ENCODE peak calls at places on chromosomes 12 and 14, in eight cellular contexts. One of them, this sample, is unnamed.

GRCh38 chr12:75784591-75784990 is 247.0 kb downstream of the PHLDA1 start:
- DNase-seq in activated CD4-positive, alpha-beta T cell treated with anti-CD3 and anti-CD28 coated beads for 48 hours: no peak
- DNase-seq in adrenal gland: peak
- DNase-seq in ureter: peak
- DNase-seq in effector CD4-positive, alpha-beta T cell: no peak
- DNase-seq in AG04450: no peak
- DNase-seq in BE2C: peak
- DNase-seq in stimulated activated CD8-positive, alpha-beta memory T cell treated with anti-CD3 and anti-CD28 coated beads, Interleukin-2, amount 100 ng/mL, for 1 hour: no peak
- DNase-seq in this sample: peak

GRCh38 chr12:121799842-121800693 is 3.7 kb upstream of the SETD1B start:
- DNase-seq in BE2C: peak
- DNase-seq in ureter: peak
- DNase-seq in adrenal gland: peak
- DNase-seq in activated CD4-positive, alpha-beta T cell treated with anti-CD3 and anti-CD28 coated beads for 48 hours: peak
- DNase-seq in AG04450: peak
- DNase-seq in effector CD4-positive, alpha-beta T cell: peak
- DNase-seq in stimulated activated CD8-positive, alpha-beta memory T cell treated with anti-CD3 and anti-CD28 coated beads, Interleukin-2, amount 100 ng/mL, for 1 hour: peak
- DNase-seq in this sample: peak

GRCh38 chr12:29427964-29428363 is 47.0 kb upstream of the ERGIC2 start:
- DNase-seq in adrenal gland: no peak
- DNase-seq in ureter: no peak
- DNase-seq in effector CD4-positive, alpha-beta T cell: no peak
- DNase-seq in BE2C: no peak
- DNase-seq in stimulated activated CD8-positive, alpha-beta memory T cell treated with anti-CD3 and anti-CD28 coated beads, Interleukin-2, amount 100 ng/mL, for 1 hour: no peak
- DNase-seq in AG04450: no peak
- DNase-seq in activated CD4-positive, alpha-beta T cell treated with anti-CD3 and anti-CD28 coated beads for 48 hours: no peak
- DNase-seq in this sample: no peak

GRCh38 chr14:96508900-96509299 is 6.7 kb downstream of the PAPOLA start:
- DNase-seq in effector CD4-positive, alpha-beta T cell: no peak
- DNase-seq in activated CD4-positive, alpha-beta T cell treated with anti-CD3 and anti-CD28 coated beads for 48 hours: no peak
- DNase-seq in stimulated activated CD8-positive, alpha-beta memory T cell treated with anti-CD3 and anti-CD28 coated beads, Interleukin-2, amount 100 ng/mL, for 1 hour: no peak
- DNase-seq in AG04450: no peak
- DNase-seq in adrenal gland: no peak
- DNase-seq in ureter: no peak
- DNase-seq in BE2C: no peak
- DNase-seq in this sample: no peak

GRCh38 chr12:90984114-90984513 is 20.7 kb downstream of the EPYC start:
- DNase-seq in effector CD4-positive, alpha-beta T cell: no peak
- DNase-seq in BE2C: no peak
- DNase-seq in activated CD4-positive, alpha-beta T cell treated with anti-CD3 and anti-CD28 coated beads for 48 hours: no peak
- DNase-seq in adrenal gland: no peak
- DNase-seq in AG04450: no peak
- DNase-seq in ureter: no peak
- DNase-seq in stimulated activated CD8-positive, alpha-beta memory T cell treated with anti-CD3 and anti-CD28 coated beads, Interleukin-2, amount 100 ng/mL, for 1 hour: no peak
- DNase-seq in this sample: no peak

GRCh38 chr12:45938566-45938965 is 51.8 kb downstream of the SCAF11 start:
- DNase-seq in stimulated activated CD8-positive, alpha-beta memory T cell treated with anti-CD3 and anti-CD28 coated beads, Interleukin-2, amount 100 ng/mL, for 1 hour: no peak
- DNase-seq in effector CD4-positive, alpha-beta T cell: no peak
- DNase-seq in AG04450: no peak
- DNase-seq in ureter: no peak
- DNase-seq in adrenal gland: no peak
- DNase-seq in BE2C: no peak
- DNase-seq in activated CD4-positive, alpha-beta T cell treated with anti-CD3 and anti-CD28 coated beads for 48 hours: no peak
- DNase-seq in this sample: no peak

GRCh38 chr14:22982013-22982476 is 306 bp downstream of the AJUBA start:
- DNase-seq in ureter: no peak
- DNase-seq in effector CD4-positive, alpha-beta T cell: no peak
- DNase-seq in activated CD4-positive, alpha-beta T cell treated with anti-CD3 and anti-CD28 coated beads for 48 hours: peak
- DNase-seq in adrenal gland: no peak
- DNase-seq in stimulated activated CD8-positive, alpha-beta memory T cell treated with anti-CD3 and anti-CD28 coated beads, Interleukin-2, amount 100 ng/mL, for 1 hour: no peak
- DNase-seq in AG04450: no peak
- DNase-seq in BE2C: peak
- DNase-seq in this sample: no peak

GRCh38 chr14:72604133-72604532 is 289.8 kb downstream of the DPF3 start:
- DNase-seq in AG04450: no peak
- DNase-seq in adrenal gland: no peak
- DNase-seq in BE2C: no peak
- DNase-seq in stimulated activated CD8-positive, alpha-beta memory T cell treated with anti-CD3 and anti-CD28 coated beads, Interleukin-2, amount 100 ng/mL, for 1 hour: no peak
- DNase-seq in ureter: peak
- DNase-seq in effector CD4-positive, alpha-beta T cell: no peak
- DNase-seq in activated CD4-positive, alpha-beta T cell treated with anti-CD3 and anti-CD28 coated beads for 48 hours: no peak
- DNase-seq in this sample: no peak

GRCh38 chr12:119748512-119748911 is 80.6 kb downstream of the PRKAB1 start:
- DNase-seq in BE2C: no peak
- DNase-seq in adrenal gland: no peak
- DNase-seq in activated CD4-positive, alpha-beta T cell treated with anti-CD3 and anti-CD28 coated beads for 48 hours: no peak
- DNase-seq in ureter: no peak
- DNase-seq in effector CD4-positive, alpha-beta T cell: no peak
- DNase-seq in stimulated activated CD8-positive, alpha-beta memory T cell treated with anti-CD3 and anti-CD28 coated beads, Interleukin-2, amount 100 ng/mL, for 1 hour: no peak
- DNase-seq in AG04450: no peak
- DNase-seq in this sample: no peak

GRCh38 chr12:124273630-124274029 is 21.3 kb upstream of the RFLNA start:
- DNase-seq in adrenal gland: no peak
- DNase-seq in effector CD4-positive, alpha-beta T cell: no peak
- DNase-seq in AG04450: no peak
- DNase-seq in stimulated activated CD8-positive, alpha-beta memory T cell treated with anti-CD3 and anti-CD28 coated beads, Interleukin-2, amount 100 ng/mL, for 1 hour: no peak
- DNase-seq in ureter: no peak
- DNase-seq in activated CD4-positive, alpha-beta T cell treated with anti-CD3 and anti-CD28 coated beads for 48 hours: peak
- DNase-seq in BE2C: peak
- DNase-seq in this sample: no peak

GRCh38 chr12:130049666-130050065 is 112.6 kb upstream of the FZD10 start:
- DNase-seq in ureter: no peak
- DNase-seq in stimulated activated CD8-positive, alpha-beta memory T cell treated with anti-CD3 and anti-CD28 coated beads, Interleukin-2, amount 100 ng/mL, for 1 hour: no peak
- DNase-seq in adrenal gland: no peak
- DNase-seq in AG04450: no peak
- DNase-seq in effector CD4-positive, alpha-beta T cell: no peak
- DNase-seq in BE2C: no peak
- DNase-seq in activated CD4-positive, alpha-beta T cell treated with anti-CD3 and anti-CD28 coated beads for 48 hours: no peak
- DNase-seq in this sample: no peak

GRCh38 chr14:104080557-104081492 is 4.7 kb upstream of the ASPG start:
- DNase-seq in effector CD4-positive, alpha-beta T cell: no peak
- DNase-seq in stimulated activated CD8-positive, alpha-beta memory T cell treated with anti-CD3 and anti-CD28 coated beads, Interleukin-2, amount 100 ng/mL, for 1 hour: no peak
- DNase-seq in activated CD4-positive, alpha-beta T cell treated with anti-CD3 and anti-CD28 coated beads for 48 hours: no peak
- DNase-seq in ureter: peak
- DNase-seq in AG04450: no peak
- DNase-seq in BE2C: no peak
- DNase-seq in adrenal gland: no peak
- DNase-seq in this sample: no peak

GRCh38 chr12:96578526-96579125 is 89.2 kb downstream of the CFAP54 start:
- DNase-seq in AG04450: peak
- DNase-seq in ureter: no peak
- DNase-seq in effector CD4-positive, alpha-beta T cell: no peak
- DNase-seq in adrenal gland: no peak
- DNase-seq in BE2C: no peak
- DNase-seq in stimulated activated CD8-positive, alpha-beta memory T cell treated with anti-CD3 and anti-CD28 coated beads, Interleukin-2, amount 100 ng/mL, for 1 hour: no peak
- DNase-seq in activated CD4-positive, alpha-beta T cell treated with anti-CD3 and anti-CD28 coated beads for 48 hours: no peak
- DNase-seq in this sample: no peak

GRCh38 chr14:68246074-68246980 is 426.7 kb downstream of the RAD51B start:
- DNase-seq in AG04450: no peak
- DNase-seq in adrenal gland: no peak
- DNase-seq in BE2C: no peak
- DNase-seq in effector CD4-positive, alpha-beta T cell: no peak
- DNase-seq in stimulated activated CD8-positive, alpha-beta memory T cell treated with anti-CD3 and anti-CD28 coated beads, Interleukin-2, amount 100 ng/mL, for 1 hour: no peak
- DNase-seq in ureter: no peak
- DNase-seq in activated CD4-positive, alpha-beta T cell treated with anti-CD3 and anti-CD28 coated beads for 48 hours: no peak
- DNase-seq in this sample: no peak

GRCh38 chr12:50188280-50188781 is 21.2 kb upstream of the CERS5 start:
- DNase-seq in activated CD4-positive, alpha-beta T cell treated with anti-CD3 and anti-CD28 coated beads for 48 hours: no peak
- DNase-seq in effector CD4-positive, alpha-beta T cell: no peak
- DNase-seq in adrenal gland: no peak
- DNase-seq in stimulated activated CD8-positive, alpha-beta memory T cell treated with anti-CD3 and anti-CD28 coated beads, Interleukin-2, amount 100 ng/mL, for 1 hour: no peak
- DNase-seq in AG04450: no peak
- DNase-seq in BE2C: no peak
- DNase-seq in ureter: no peak
- DNase-seq in this sample: no peak

GRCh38 chr12:15982071-15982470 is 70.9 kb downstream of the DERA start:
- DNase-seq in ureter: no peak
- DNase-seq in adrenal gland: no peak
- DNase-seq in AG04450: no peak
- DNase-seq in stimulated activated CD8-positive, alpha-beta memory T cell treated with anti-CD3 and anti-CD28 coated beads, Interleukin-2, amount 100 ng/mL, for 1 hour: no peak
- DNase-seq in activated CD4-positive, alpha-beta T cell treated with anti-CD3 and anti-CD28 coated beads for 48 hours: no peak
- DNase-seq in BE2C: no peak
- DNase-seq in effector CD4-positive, alpha-beta T cell: no peak
- DNase-seq in this sample: no peak

GRCh38 chr12:119328111-119328510 is 6.4 kb upstream of the CCDC60 start:
- DNase-seq in adrenal gland: no peak
- DNase-seq in AG04450: no peak
- DNase-seq in stimulated activated CD8-positive, alpha-beta memory T cell treated with anti-CD3 and anti-CD28 coated beads, Interleukin-2, amount 100 ng/mL, for 1 hour: no peak
- DNase-seq in activated CD4-positive, alpha-beta T cell treated with anti-CD3 and anti-CD28 coated beads for 48 hours: peak
- DNase-seq in effector CD4-positive, alpha-beta T cell: no peak
- DNase-seq in ureter: no peak
- DNase-seq in BE2C: peak
- DNase-seq in this sample: peak

GRCh38 chr14:103561381-103562134 is 899 bp downstream of the BAG5 start:
- DNase-seq in BE2C: peak
- DNase-seq in effector CD4-positive, alpha-beta T cell: peak
- DNase-seq in AG04450: no peak
- DNase-seq in adrenal gland: no peak
- DNase-seq in ureter: no peak
- DNase-seq in stimulated activated CD8-positive, alpha-beta memory T cell treated with anti-CD3 and anti-CD28 coated beads, Interleukin-2, amount 100 ng/mL, for 1 hour: no peak
- DNase-seq in activated CD4-positive, alpha-beta T cell treated with anti-CD3 and anti-CD28 coated beads for 48 hours: peak
- DNase-seq in this sample: peak

GRCh38 chr12:26287666-26288408 is 92.5 kb downstream of the SSPN start:
- DNase-seq in BE2C: no peak
- DNase-seq in AG04450: no peak
- DNase-seq in ureter: peak
- DNase-seq in effector CD4-positive, alpha-beta T cell: no peak
- DNase-seq in adrenal gland: peak
- DNase-seq in activated CD4-positive, alpha-beta T cell treated with anti-CD3 and anti-CD28 coated beads for 48 hours: no peak
- DNase-seq in stimulated activated CD8-positive, alpha-beta memory T cell treated with anti-CD3 and anti-CD28 coated beads, Interleukin-2, amount 100 ng/mL, for 1 hour: no peak
- DNase-seq in this sample: peak

GRCh38 chr14:97584528-97584927 is 787.3 kb downstream of the VRK1 start:
- DNase-seq in ureter: no peak
- DNase-seq in effector CD4-positive, alpha-beta T cell: no peak
- DNase-seq in adrenal gland: no peak
- DNase-seq in AG04450: no peak
- DNase-seq in BE2C: no peak
- DNase-seq in stimulated activated CD8-positive, alpha-beta memory T cell treated with anti-CD3 and anti-CD28 coated beads, Interleukin-2, amount 100 ng/mL, for 1 hour: no peak
- DNase-seq in activated CD4-positive, alpha-beta T cell treated with anti-CD3 and anti-CD28 coated beads for 48 hours: peak
- DNase-seq in this sample: no peak

GRCh38 chr14:79101388-79101787 is 931.2 kb downstream of the NRXN3 start:
- DNase-seq in effector CD4-positive, alpha-beta T cell: no peak
- DNase-seq in AG04450: no peak
- DNase-seq in stimulated activated CD8-positive, alpha-beta memory T cell treated with anti-CD3 and anti-CD28 coated beads, Interleukin-2, amount 100 ng/mL, for 1 hour: no peak
- DNase-seq in BE2C: no peak
- DNase-seq in activated CD4-positive, alpha-beta T cell treated with anti-CD3 and anti-CD28 coated beads for 48 hours: no peak
- DNase-seq in adrenal gland: no peak
- DNase-seq in ureter: no peak
- DNase-seq in this sample: no peak

GRCh38 chr12:88684610-88685009 is 104.3 kb upstream of the KITLG start:
- DNase-seq in effector CD4-positive, alpha-beta T cell: no peak
- DNase-seq in ureter: no peak
- DNase-seq in BE2C: no peak
- DNase-seq in stimulated activated CD8-positive, alpha-beta memory T cell treated with anti-CD3 and anti-CD28 coated beads, Interleukin-2, amount 100 ng/mL, for 1 hour: no peak
- DNase-seq in activated CD4-positive, alpha-beta T cell treated with anti-CD3 and anti-CD28 coated beads for 48 hours: no peak
- DNase-seq in AG04450: no peak
- DNase-seq in adrenal gland: no peak
- DNase-seq in this sample: no peak

GRCh38 chr12:113581342-113581741 is 109.7 kb upstream of the LHX5 start:
- DNase-seq in ureter: no peak
- DNase-seq in effector CD4-positive, alpha-beta T cell: no peak
- DNase-seq in adrenal gland: no peak
- DNase-seq in BE2C: no peak
- DNase-seq in stimulated activated CD8-positive, alpha-beta memory T cell treated with anti-CD3 and anti-CD28 coated beads, Interleukin-2, amount 100 ng/mL, for 1 hour: no peak
- DNase-seq in AG04450: no peak
- DNase-seq in activated CD4-positive, alpha-beta T cell treated with anti-CD3 and anti-CD28 coated beads for 48 hours: no peak
- DNase-seq in this sample: no peak

GRCh38 chr14:51653855-51654548 is 2.3 kb downstream of the FRMD6 start:
- DNase-seq in adrenal gland: no peak
- DNase-seq in AG04450: no peak
- DNase-seq in ureter: no peak
- DNase-seq in stimulated activated CD8-positive, alpha-beta memory T cell treated with anti-CD3 and anti-CD28 coated beads, Interleukin-2, amount 100 ng/mL, for 1 hour: no peak
- DNase-seq in activated CD4-positive, alpha-beta T cell treated with anti-CD3 and anti-CD28 coated beads for 48 hours: no peak
- DNase-seq in BE2C: no peak
- DNase-seq in effector CD4-positive, alpha-beta T cell: no peak
- DNase-seq in this sample: no peak

GRCh38 chr14:61360796-61361526 is 39.6 kb downstream of the PRKCH start:
- DNase-seq in BE2C: no peak
- DNase-seq in adrenal gland: no peak
- DNase-seq in AG04450: no peak
- DNase-seq in ureter: no peak
- DNase-seq in stimulated activated CD8-positive, alpha-beta memory T cell treated with anti-CD3 and anti-CD28 coated beads, Interleukin-2, amount 100 ng/mL, for 1 hour: no peak
- DNase-seq in effector CD4-positive, alpha-beta T cell: no peak
- DNase-seq in activated CD4-positive, alpha-beta T cell treated with anti-CD3 and anti-CD28 coated beads for 48 hours: no peak
- DNase-seq in this sample: no peak

GRCh38 chr12:43676183-43676813 is 82.3 kb downstream of the PUS7L start:
- DNase-seq in effector CD4-positive, alpha-beta T cell: no peak
- DNase-seq in activated CD4-positive, alpha-beta T cell treated with anti-CD3 and anti-CD28 coated beads for 48 hours: peak
- DNase-seq in adrenal gland: no peak
- DNase-seq in ureter: no peak
- DNase-seq in AG04450: no peak
- DNase-seq in stimulated activated CD8-positive, alpha-beta memory T cell treated with anti-CD3 and anti-CD28 coated beads, Interleukin-2, amount 100 ng/mL, for 1 hour: no peak
- DNase-seq in BE2C: peak
- DNase-seq in this sample: no peak

GRCh38 chr12:50842637-50843493 is at the start of gene TMPRSS12:
- DNase-seq in stimulated activated CD8-positive, alpha-beta memory T cell treated with anti-CD3 and anti-CD28 coated beads, Interleukin-2, amount 100 ng/mL, for 1 hour: no peak
- DNase-seq in activated CD4-positive, alpha-beta T cell treated with anti-CD3 and anti-CD28 coated beads for 48 hours: no peak
- DNase-seq in BE2C: no peak
- DNase-seq in adrenal gland: peak
- DNase-seq in ureter: peak
- DNase-seq in AG04450: no peak
- DNase-seq in effector CD4-positive, alpha-beta T cell: no peak
- DNase-seq in this sample: peak

GRCh38 chr12:101859664-101860607 is 17.4 kb upstream of the DRAM1 start:
- DNase-seq in AG04450: no peak
- DNase-seq in stimulated activated CD8-positive, alpha-beta memory T cell treated with anti-CD3 and anti-CD28 coated beads, Interleukin-2, amount 100 ng/mL, for 1 hour: no peak
- DNase-seq in effector CD4-positive, alpha-beta T cell: no peak
- DNase-seq in BE2C: no peak
- DNase-seq in ureter: no peak
- DNase-seq in activated CD4-positive, alpha-beta T cell treated with anti-CD3 and anti-CD28 coated beads for 48 hours: no peak
- DNase-seq in adrenal gland: no peak
- DNase-seq in this sample: no peak

GRCh38 chr12:77521458-77522115 is 309.1 kb upstream of the NAV3 start:
- DNase-seq in activated CD4-positive, alpha-beta T cell treated with anti-CD3 and anti-CD28 coated beads for 48 hours: no peak
- DNase-seq in effector CD4-positive, alpha-beta T cell: no peak
- DNase-seq in stimulated activated CD8-positive, alpha-beta memory T cell treated with anti-CD3 and anti-CD28 coated beads, Interleukin-2, amount 100 ng/mL, for 1 hour: no peak
- DNase-seq in AG04450: no peak
- DNase-seq in ureter: no peak
- DNase-seq in BE2C: no peak
- DNase-seq in adrenal gland: no peak
- DNase-seq in this sample: no peak

GRCh38 chr12:130421896-130422295 is 84.2 kb downstream of the PIWIL1 start:
- DNase-seq in stimulated activated CD8-positive, alpha-beta memory T cell treated with anti-CD3 and anti-CD28 coated beads, Interleukin-2, amount 100 ng/mL, for 1 hour: no peak
- DNase-seq in adrenal gland: no peak
- DNase-seq in BE2C: no peak
- DNase-seq in effector CD4-positive, alpha-beta T cell: no peak
- DNase-seq in activated CD4-positive, alpha-beta T cell treated with anti-CD3 and anti-CD28 coated beads for 48 hours: no peak
- DNase-seq in AG04450: no peak
- DNase-seq in ureter: peak
- DNase-seq in this sample: no peak

This sample was measured in left cardiac atrium.